ENCODE peak calls at places on chromosome 5, in seven cellular contexts. One of them, this sample, is unnamed.

GRCh38 chr5:160349249-160349965 is 21.0 kb downstream of the C1QTNF2 start:
- DNase-seq in tibial artery: no peak
- DNase-seq in cardiac fibroblast: no peak
- DNase-seq in HFFc6: no peak
- DNase-seq in endothelial cell: no peak
- DNase-seq in IMR-90: no peak
- DNase-seq in cardiac muscle cell: no peak
- DNase-seq in this sample: no peak

GRCh38 chr5:54234304-54234938 is 76.0 kb downstream of the ARL15 start:
- DNase-seq in tibial artery: no peak
- DNase-seq in cardiac fibroblast: peak
- DNase-seq in HFFc6: peak
- DNase-seq in endothelial cell: no peak
- DNase-seq in IMR-90: peak
- DNase-seq in cardiac muscle cell: peak
- DNase-seq in this sample: peak

GRCh38 chr5:32639943-32640342 is 54.6 kb downstream of the SUB1 start:
- DNase-seq in tibial artery: no peak
- DNase-seq in cardiac fibroblast: no peak
- DNase-seq in HFFc6: no peak
- DNase-seq in endothelial cell: no peak
- DNase-seq in IMR-90: no peak
- DNase-seq in cardiac muscle cell: no peak
- DNase-seq in this sample: no peak

GRCh38 chr5:34496258-34496657 is 159.9 kb upstream of the RAI14 start:
- DNase-seq in tibial artery: no peak
- DNase-seq in cardiac fibroblast: no peak
- DNase-seq in HFFc6: no peak
- DNase-seq in endothelial cell: no peak
- DNase-seq in IMR-90: no peak
- DNase-seq in cardiac muscle cell: no peak
- DNase-seq in this sample: no peak

GRCh38 chr5:126339215-126339805 is 83.9 kb upstream of the GRAMD2B start:
- DNase-seq in tibial artery: peak
- DNase-seq in cardiac fibroblast: peak
- DNase-seq in HFFc6: peak
- DNase-seq in endothelial cell: peak
- DNase-seq in IMR-90: peak
- DNase-seq in cardiac muscle cell: peak
- DNase-seq in this sample: peak

GRCh38 chr5:124952566-124952965 is 206.1 kb upstream of the ZNF608 start:
- DNase-seq in tibial artery: no peak
- DNase-seq in cardiac fibroblast: no peak
- DNase-seq in HFFc6: no peak
- DNase-seq in endothelial cell: no peak
- DNase-seq in IMR-90: no peak
- DNase-seq in cardiac muscle cell: no peak
- DNase-seq in this sample: no peak

GRCh38 chr5:53406630-53407316 is 73.7 kb upstream of the FST start:
- DNase-seq in tibial artery: no peak
- DNase-seq in cardiac fibroblast: peak
- DNase-seq in HFFc6: peak
- DNase-seq in endothelial cell: no peak
- DNase-seq in IMR-90: peak
- DNase-seq in cardiac muscle cell: peak
- DNase-seq in this sample: peak

GRCh38 chr5:124527220-124527991 is 219.0 kb downstream of the ZNF608 start:
- DNase-seq in tibial artery: no peak
- DNase-seq in cardiac fibroblast: peak
- DNase-seq in HFFc6: no peak
- DNase-seq in endothelial cell: no peak
- DNase-seq in IMR-90: peak
- DNase-seq in cardiac muscle cell: peak
- DNase-seq in this sample: peak

GRCh38 chr5:140571105-140571504 is 6.5 kb downstream of the SLC35A4 start:
- DNase-seq in tibial artery: no peak
- DNase-seq in cardiac fibroblast: no peak
- DNase-seq in HFFc6: no peak
- DNase-seq in endothelial cell: no peak
- DNase-seq in IMR-90: no peak
- DNase-seq in cardiac muscle cell: no peak
- DNase-seq in this sample: no peak

GRCh38 chr5:140244525-140245025 is 58.3 kb downstream of the PFDN1 start:
- DNase-seq in tibial artery: peak
- DNase-seq in cardiac fibroblast: peak
- DNase-seq in HFFc6: peak
- DNase-seq in endothelial cell: peak
- DNase-seq in IMR-90: peak
- DNase-seq in cardiac muscle cell: peak
- DNase-seq in this sample: peak

GRCh38 chr5:113292535-113292934 is 142.3 kb downstream of the TSSK1B start:
- DNase-seq in tibial artery: no peak
- DNase-seq in cardiac fibroblast: peak
- DNase-seq in HFFc6: no peak
- DNase-seq in endothelial cell: no peak
- DNase-seq in IMR-90: peak
- DNase-seq in cardiac muscle cell: peak
- DNase-seq in this sample: no peak

GRCh38 chr5:150538007-150538917 is 30.3 kb downstream of the NDST1 start:
- DNase-seq in tibial artery: no peak
- DNase-seq in cardiac fibroblast: peak
- DNase-seq in HFFc6: peak
- DNase-seq in endothelial cell: no peak
- DNase-seq in IMR-90: peak
- DNase-seq in cardiac muscle cell: peak
- DNase-seq in this sample: peak

GRCh38 chr5:150638488-150639316 is 1.8 kb upstream of the SYNPO start:
- DNase-seq in tibial artery: no peak
- DNase-seq in cardiac fibroblast: no peak
- DNase-seq in HFFc6: no peak
- DNase-seq in endothelial cell: no peak
- DNase-seq in IMR-90: no peak
- DNase-seq in cardiac muscle cell: no peak
- DNase-seq in this sample: no peak

GRCh38 chr5:151115272-151115905 is 34.6 kb upstream of the TNIP1 start:
- DNase-seq in tibial artery: peak
- DNase-seq in cardiac fibroblast: peak
- DNase-seq in HFFc6: peak
- DNase-seq in endothelial cell: peak
- DNase-seq in IMR-90: peak
- DNase-seq in cardiac muscle cell: peak
- DNase-seq in this sample: peak

GRCh38 chr5:124341066-124341943 is 405.1 kb downstream of the ZNF608 start:
- DNase-seq in tibial artery: no peak
- DNase-seq in cardiac fibroblast: peak
- DNase-seq in HFFc6: no peak
- DNase-seq in endothelial cell: no peak
- DNase-seq in IMR-90: no peak
- DNase-seq in cardiac muscle cell: no peak
- DNase-seq in this sample: no peak

GRCh38 chr5:2293906-2294305 is 411.2 kb upstream of the IRX4 start:
- DNase-seq in tibial artery: no peak
- DNase-seq in cardiac fibroblast: no peak
- DNase-seq in HFFc6: no peak
- DNase-seq in endothelial cell: no peak
- DNase-seq in IMR-90: no peak
- DNase-seq in cardiac muscle cell: no peak
- DNase-seq in this sample: no peak

GRCh38 chr5:176187276-176188062 is 50.8 kb upstream of the SIMC1 start:
- DNase-seq in tibial artery: no peak
- DNase-seq in cardiac fibroblast: no peak
- DNase-seq in HFFc6: no peak
- DNase-seq in endothelial cell: no peak
- DNase-seq in IMR-90: no peak
- DNase-seq in cardiac muscle cell: no peak
- DNase-seq in this sample: no peak

GRCh38 chr5:158013939-158014338 is 155.0 kb upstream of the CLINT1 start:
- DNase-seq in tibial artery: no peak
- DNase-seq in cardiac fibroblast: peak
- DNase-seq in HFFc6: no peak
- DNase-seq in endothelial cell: peak
- DNase-seq in IMR-90: peak
- DNase-seq in cardiac muscle cell: peak
- DNase-seq in this sample: no peak

GRCh38 chr5:131355972-131356528 is 92.2 kb downstream of the CDC42SE2 start:
- DNase-seq in tibial artery: no peak
- DNase-seq in cardiac fibroblast: peak
- DNase-seq in HFFc6: peak
- DNase-seq in endothelial cell: no peak
- DNase-seq in IMR-90: peak
- DNase-seq in cardiac muscle cell: peak
- DNase-seq in this sample: peak

GRCh38 chr5:91212336-91213092 is 170.6 kb downstream of the ARRDC3 start:
- DNase-seq in tibial artery: peak
- DNase-seq in cardiac fibroblast: peak
- DNase-seq in HFFc6: peak
- DNase-seq in endothelial cell: no peak
- DNase-seq in IMR-90: peak
- DNase-seq in cardiac muscle cell: peak
- DNase-seq in this sample: peak

DNA sequence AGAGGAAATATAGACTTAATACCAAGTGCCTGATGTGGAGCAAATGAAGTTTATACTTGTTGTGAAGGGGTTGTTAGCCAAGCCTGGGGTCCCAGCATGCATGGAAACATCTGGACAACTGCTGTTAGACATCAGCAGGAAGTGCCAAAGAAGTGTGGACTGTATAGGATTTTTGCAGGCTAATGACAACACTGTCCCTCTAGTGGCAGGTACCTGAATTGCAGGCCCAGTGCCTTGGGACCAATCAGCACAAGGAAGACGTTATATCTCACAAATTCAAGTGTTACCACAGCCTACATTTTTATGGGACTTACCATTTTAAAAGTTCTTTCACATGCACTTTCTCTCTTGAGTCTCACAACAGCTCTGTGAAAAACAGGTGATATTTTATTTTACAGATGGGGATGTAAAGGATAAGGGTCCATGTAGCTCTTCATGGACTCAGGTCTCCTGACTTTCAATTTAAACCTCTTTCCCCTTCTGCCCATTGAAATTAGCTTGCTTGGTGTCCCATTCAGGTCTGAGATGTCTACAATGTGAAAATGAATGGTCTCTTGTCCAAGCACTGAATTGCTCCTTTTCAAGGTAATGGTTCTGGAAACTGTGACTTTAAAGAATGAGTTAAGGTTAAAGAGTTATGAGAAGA is 89.0 kb upstream of the MAP1B start:
- DNase-seq in tibial artery: peak
- DNase-seq in cardiac fibroblast: peak
- DNase-seq in HFFc6: peak
- DNase-seq in endothelial cell: peak
- DNase-seq in IMR-90: peak
- DNase-seq in cardiac muscle cell: peak
- DNase-seq in this sample: peak
- TF ChIP-seq CTCF in tibial artery: peak
- TF ChIP-seq CTCF in cardiac fibroblast: peak
- TF ChIP-seq CTCF in HFFc6: peak
- TF ChIP-seq CTCF in endothelial cell: peak
- TF ChIP-seq CTCF in IMR-90: peak
- TF ChIP-seq CTCF in cardiac muscle cell: peak
- TF ChIP-seq CTCF in this sample: peak

GRCh38 chr5:73994963-73995362 is 369.0 kb downstream of the ARHGEF28 start:
- DNase-seq in tibial artery: no peak
- DNase-seq in cardiac fibroblast: no peak
- DNase-seq in HFFc6: peak
- DNase-seq in endothelial cell: no peak
- DNase-seq in IMR-90: no peak
- DNase-seq in cardiac muscle cell: no peak
- DNase-seq in this sample: no peak
- TF ChIP-seq CTCF in tibial artery: no peak
- TF ChIP-seq CTCF in cardiac fibroblast: no peak
- TF ChIP-seq CTCF in HFFc6: no peak
- TF ChIP-seq CTCF in endothelial cell: no peak
- TF ChIP-seq CTCF in IMR-90: no peak
- TF ChIP-seq CTCF in cardiac muscle cell: no peak
- TF ChIP-seq CTCF in this sample: no peak

GRCh38 chr5:13976223-13976622 is 31.7 kb upstream of the DNAH5 start:
- DNase-seq in tibial artery: no peak
- DNase-seq in cardiac fibroblast: no peak
- DNase-seq in HFFc6: no peak
- DNase-seq in endothelial cell: no peak
- DNase-seq in IMR-90: peak
- DNase-seq in cardiac muscle cell: no peak
- DNase-seq in this sample: no peak

GRCh38 chr5:13973724-13974123 is 29.2 kb upstream of the DNAH5 start:
- DNase-seq in tibial artery: no peak
- DNase-seq in cardiac fibroblast: no peak
- DNase-seq in HFFc6: no peak
- DNase-seq in endothelial cell: no peak
- DNase-seq in IMR-90: no peak
- DNase-seq in cardiac muscle cell: no peak
- DNase-seq in this sample: no peak

GRCh38 chr5:13972029-13972428 is 27.5 kb upstream of the DNAH5 start:
- DNase-seq in tibial artery: no peak
- DNase-seq in cardiac fibroblast: no peak
- DNase-seq in HFFc6: no peak
- DNase-seq in endothelial cell: no peak
- DNase-seq in IMR-90: no peak
- DNase-seq in cardiac muscle cell: no peak
- DNase-seq in this sample: no peak

GRCh38 chr5:13976867-13977479 is 32.5 kb upstream of the DNAH5 start:
- DNase-seq in tibial artery: no peak
- DNase-seq in cardiac fibroblast: peak
- DNase-seq in HFFc6: peak
- DNase-seq in endothelial cell: peak
- DNase-seq in IMR-90: peak
- DNase-seq in cardiac muscle cell: peak
- DNase-seq in this sample: peak
- TF ChIP-seq CTCF in tibial artery: no peak
- TF ChIP-seq CTCF in cardiac fibroblast: peak
- TF ChIP-seq CTCF in HFFc6: peak
- TF ChIP-seq CTCF in endothelial cell: peak
- TF ChIP-seq CTCF in IMR-90: peak
- TF ChIP-seq CTCF in cardiac muscle cell: peak
- TF ChIP-seq CTCF in this sample: peak

GRCh38 chr5:36066001-36066539 is 612 bp downstream of the UGT3A2 start:
- DNase-seq in tibial artery: no peak
- DNase-seq in cardiac fibroblast: no peak
- DNase-seq in HFFc6: no peak
- DNase-seq in endothelial cell: no peak
- DNase-seq in IMR-90: no peak
- DNase-seq in cardiac muscle cell: no peak
- DNase-seq in this sample: no peak

GRCh38 chr5:36055984-36056383 is 10.7 kb downstream of the UGT3A2 start:
- DNase-seq in tibial artery: no peak
- DNase-seq in cardiac fibroblast: no peak
- DNase-seq in HFFc6: no peak
- DNase-seq in endothelial cell: no peak
- DNase-seq in IMR-90: no peak
- DNase-seq in cardiac muscle cell: no peak
- DNase-seq in this sample: no peak

GRCh38 chr5:36059571-36060515 is 6.8 kb downstream of the UGT3A2 start:
- DNase-seq in tibial artery: no peak
- DNase-seq in cardiac fibroblast: no peak
- DNase-seq in HFFc6: peak
- DNase-seq in endothelial cell: no peak
- DNase-seq in IMR-90: no peak
- DNase-seq in cardiac muscle cell: no peak
- DNase-seq in this sample: no peak

GRCh38 chr5:36058776-36059175 is 7.9 kb downstream of the UGT3A2 start:
- DNase-seq in tibial artery: no peak
- DNase-seq in cardiac fibroblast: no peak
- DNase-seq in HFFc6: no peak
- DNase-seq in endothelial cell: no peak
- DNase-seq in IMR-90: no peak
- DNase-seq in cardiac muscle cell: no peak
- DNase-seq in this sample: no peak

GRCh38 chr5:36060516-36060885 is 6.2 kb downstream of the UGT3A2 start:
- DNase-seq in tibial artery: no peak
- DNase-seq in cardiac fibroblast: no peak
- DNase-seq in HFFc6: peak
- DNase-seq in endothelial cell: no peak
- DNase-seq in IMR-90: no peak
- DNase-seq in cardiac muscle cell: no peak
- DNase-seq in this sample: no peak
- TF ChIP-seq CTCF in tibial artery: no peak
- TF ChIP-seq CTCF in cardiac fibroblast: no peak
- TF ChIP-seq CTCF in HFFc6: peak
- TF ChIP-seq CTCF in endothelial cell: no peak
- TF ChIP-seq CTCF in IMR-90: peak
- TF ChIP-seq CTCF in cardiac muscle cell: no peak
- TF ChIP-seq CTCF in this sample: no peak